ENCODE peak calls at places on chromosomes 6 and 20, in ten cellular contexts. One of them, this sample, is unnamed.

GRCh38 chr20:48631114-48632016 is 196.4 kb downstream of the PREX1 start:
- DNase-seq in cardiac muscle cell: peak; percentile 36
- DNase-seq in coronary artery: no peak
- DNase-seq in IMR-90: peak; percentile 24
- DNase-seq in stomach: no peak
- DNase-seq in endothelial cell: no peak
- DNase-seq in progenitor cell of endocrine pancreas: no peak
- DNase-seq in lower lobe of right lung: no peak
- DNase-seq in A549: no peak
- DNase-seq in mammary epithelial cell: no peak
- DNase-seq in this sample: no peak

GRCh38 chr6:157253017-157253416 is 70.3 kb downstream of the TMEM242 start:
- DNase-seq in cardiac muscle cell: no peak
- DNase-seq in coronary artery: no peak
- DNase-seq in IMR-90: no peak
- DNase-seq in stomach: peak; percentile 55
- DNase-seq in endothelial cell: no peak
- DNase-seq in progenitor cell of endocrine pancreas: no peak
- DNase-seq in lower lobe of right lung: no peak
- DNase-seq in A549: no peak
- DNase-seq in mammary epithelial cell: no peak
- DNase-seq in this sample: peak; percentile 31

GRCh38 chr20:3721912-3722311 is 9.5 kb upstream of the SIGLEC1 start:
- DNase-seq in cardiac muscle cell: no peak
- DNase-seq in coronary artery: no peak
- DNase-seq in IMR-90: peak; percentile 18
- DNase-seq in stomach: no peak
- DNase-seq in endothelial cell: no peak
- DNase-seq in progenitor cell of endocrine pancreas: no peak
- DNase-seq in lower lobe of right lung: no peak
- DNase-seq in A549: no peak
- DNase-seq in mammary epithelial cell: no peak
- DNase-seq in this sample: no peak

GRCh38 chr6:4135665-4136353 is 434 bp upstream of the ECI2 start:
- DNase-seq in cardiac muscle cell: peak; percentile 98
- DNase-seq in coronary artery: peak; percentile 99
- DNase-seq in IMR-90: peak; percentile 90
- DNase-seq in stomach: peak; percentile 96
- DNase-seq in endothelial cell: peak; percentile 94
- DNase-seq in progenitor cell of endocrine pancreas: peak; percentile 92
- DNase-seq in lower lobe of right lung: peak; percentile 98
- DNase-seq in A549: peak; percentile 90
- DNase-seq in mammary epithelial cell: peak; percentile 82
- DNase-seq in this sample: peak; percentile 84

GRCh38 chr6:33215761-33216649 is 7.7 kb downstream of the RING1 start:
- DNase-seq in cardiac muscle cell: no peak
- DNase-seq in coronary artery: no peak
- DNase-seq in IMR-90: no peak
- DNase-seq in stomach: no peak
- DNase-seq in endothelial cell: no peak
- DNase-seq in progenitor cell of endocrine pancreas: no peak
- DNase-seq in lower lobe of right lung: no peak
- DNase-seq in A549: no peak
- DNase-seq in mammary epithelial cell: no peak
- DNase-seq in this sample: no peak

GRCh38 chr6:147738089-147738488 is 229.6 kb downstream of the SAMD5 start:
- DNase-seq in cardiac muscle cell: no peak
- DNase-seq in coronary artery: no peak
- DNase-seq in IMR-90: no peak
- DNase-seq in stomach: no peak
- DNase-seq in endothelial cell: no peak
- DNase-seq in progenitor cell of endocrine pancreas: no peak
- DNase-seq in lower lobe of right lung: no peak
- DNase-seq in A549: no peak
- DNase-seq in mammary epithelial cell: peak; percentile 3
- DNase-seq in this sample: no peak

GRCh38 chr6:69719602-69720193 is 77.1 kb downstream of the LMBRD1 start:
- DNase-seq in cardiac muscle cell: peak; percentile 47
- DNase-seq in coronary artery: no peak
- DNase-seq in IMR-90: peak; percentile 37
- DNase-seq in stomach: no peak
- DNase-seq in endothelial cell: no peak
- DNase-seq in progenitor cell of endocrine pancreas: no peak
- DNase-seq in lower lobe of right lung: no peak
- DNase-seq in A549: peak; percentile 19
- DNase-seq in mammary epithelial cell: peak; percentile 14
- DNase-seq in this sample: peak; percentile 41

GRCh38 chr20:43755851-43756250 is 29.0 kb upstream of the GTSF1L start:
- DNase-seq in cardiac muscle cell: peak; percentile 64
- DNase-seq in coronary artery: no peak
- DNase-seq in IMR-90: peak; percentile 74
- DNase-seq in stomach: no peak
- DNase-seq in endothelial cell: no peak
- DNase-seq in progenitor cell of endocrine pancreas: no peak
- DNase-seq in lower lobe of right lung: no peak
- DNase-seq in A549: no peak
- DNase-seq in mammary epithelial cell: no peak
- DNase-seq in this sample: no peak

GRCh38 chr6:40342674-40343230 is 244.4 kb downstream of the LRFN2 start:
- DNase-seq in cardiac muscle cell: no peak
- DNase-seq in coronary artery: peak; percentile 36
- DNase-seq in IMR-90: no peak
- DNase-seq in stomach: peak; percentile 20
- DNase-seq in endothelial cell: no peak
- DNase-seq in progenitor cell of endocrine pancreas: no peak
- DNase-seq in lower lobe of right lung: no peak
- DNase-seq in A549: no peak
- DNase-seq in mammary epithelial cell: no peak
- DNase-seq in this sample: no peak

GRCh38 chr6:144320746-144321145 is 35.6 kb downstream of the UTRN start:
- DNase-seq in cardiac muscle cell: no peak
- DNase-seq in coronary artery: no peak
- DNase-seq in IMR-90: no peak
- DNase-seq in stomach: no peak
- DNase-seq in endothelial cell: no peak
- DNase-seq in progenitor cell of endocrine pancreas: no peak
- DNase-seq in lower lobe of right lung: no peak
- DNase-seq in A549: no peak
- DNase-seq in mammary epithelial cell: no peak
- DNase-seq in this sample: no peak

GRCh38 chr6:39508513-39508912 is 186.0 kb upstream of the KCNK16 start:
- DNase-seq in cardiac muscle cell: no peak
- DNase-seq in coronary artery: no peak
- DNase-seq in IMR-90: no peak
- DNase-seq in stomach: no peak
- DNase-seq in endothelial cell: no peak
- DNase-seq in progenitor cell of endocrine pancreas: no peak
- DNase-seq in lower lobe of right lung: no peak
- DNase-seq in A549: no peak
- DNase-seq in mammary epithelial cell: no peak
- DNase-seq in this sample: no peak

DNA sequence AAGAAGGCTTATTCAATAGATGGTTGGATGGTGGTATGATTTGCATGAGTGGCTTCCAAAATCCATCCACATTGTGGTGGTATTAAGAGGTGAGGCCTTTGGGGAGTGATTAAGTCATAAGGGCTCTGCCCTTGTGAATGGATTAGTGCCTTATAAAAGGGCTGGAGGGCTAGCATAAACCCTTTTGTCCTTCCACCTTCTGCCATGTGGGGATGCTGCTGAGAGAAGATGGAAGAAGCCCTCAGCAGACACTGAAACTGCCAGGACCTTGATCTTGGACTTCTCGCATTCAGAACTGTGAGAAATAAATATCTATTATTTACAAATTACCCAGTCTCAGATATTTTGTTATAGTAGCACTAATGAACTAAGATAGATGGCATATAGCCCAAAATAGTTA is 27.8 kb upstream of the SRPK1 start:
- DNase-seq in cardiac muscle cell: peak; percentile 49
- DNase-seq in coronary artery: no peak
- DNase-seq in IMR-90: peak; percentile 12
- DNase-seq in stomach: no peak
- DNase-seq in endothelial cell: peak; percentile 16
- DNase-seq in progenitor cell of endocrine pancreas: no peak
- DNase-seq in lower lobe of right lung: no peak
- DNase-seq in A549: peak; percentile 38
- DNase-seq in mammary epithelial cell: no peak
- DNase-seq in this sample: no peak
- TF ChIP-seq CTCF in cardiac muscle cell: peak; percentile 53
- TF ChIP-seq CTCF in coronary artery: no peak
- TF ChIP-seq CTCF in IMR-90: no peak
- TF ChIP-seq CTCF in stomach: no peak
- TF ChIP-seq CTCF in endothelial cell: no peak
- TF ChIP-seq CTCF in progenitor cell of endocrine pancreas: peak; percentile 11
- TF ChIP-seq CTCF in lower lobe of right lung: no peak
- TF ChIP-seq CTCF in A549: no peak
- TF ChIP-seq CTCF in mammary epithelial cell: no peak
- TF ChIP-seq CTCF in this sample: no peak

GRCh38 chr20:4916991-4917881 is 84.1 kb downstream of the SLC23A2 start:
- DNase-seq in cardiac muscle cell: peak; percentile 16
- DNase-seq in coronary artery: peak; percentile 75
- DNase-seq in IMR-90: peak; percentile 10
- DNase-seq in stomach: peak; percentile 42
- DNase-seq in endothelial cell: no peak
- DNase-seq in progenitor cell of endocrine pancreas: no peak
- DNase-seq in lower lobe of right lung: peak; percentile 56
- DNase-seq in A549: peak; percentile 58
- DNase-seq in mammary epithelial cell: peak; percentile 58
- DNase-seq in this sample: no peak
- TF ChIP-seq CTCF in cardiac muscle cell: no peak
- TF ChIP-seq CTCF in coronary artery: peak; percentile 15
- TF ChIP-seq CTCF in IMR-90: no peak
- TF ChIP-seq CTCF in stomach: no peak
- TF ChIP-seq CTCF in endothelial cell: no peak
- TF ChIP-seq CTCF in progenitor cell of endocrine pancreas: no peak
- TF ChIP-seq CTCF in lower lobe of right lung: no peak
- TF ChIP-seq CTCF in A549: no peak
- TF ChIP-seq CTCF in mammary epithelial cell: no peak
- TF ChIP-seq CTCF in this sample: no peak

GRCh38 chr6:7136859-7137334 is 29.1 kb downstream of the RREB1 start:
- DNase-seq in cardiac muscle cell: no peak
- DNase-seq in coronary artery: no peak
- DNase-seq in IMR-90: no peak
- DNase-seq in stomach: no peak
- DNase-seq in endothelial cell: no peak
- DNase-seq in progenitor cell of endocrine pancreas: no peak
- DNase-seq in lower lobe of right lung: no peak
- DNase-seq in A549: no peak
- DNase-seq in mammary epithelial cell: no peak
- DNase-seq in this sample: no peak

GRCh38 chr6:7138921-7139358 is 31.2 kb downstream of the RREB1 start:
- DNase-seq in cardiac muscle cell: no peak
- DNase-seq in coronary artery: no peak
- DNase-seq in IMR-90: no peak
- DNase-seq in stomach: peak; percentile 70
- DNase-seq in endothelial cell: peak; percentile 14
- DNase-seq in progenitor cell of endocrine pancreas: peak; percentile 27
- DNase-seq in lower lobe of right lung: peak; percentile 65
- DNase-seq in A549: peak; percentile 66
- DNase-seq in mammary epithelial cell: peak; percentile 49
- DNase-seq in this sample: peak; percentile 75

GRCh38 chr6:7139835-7140470 is 32.2 kb downstream of the RREB1 start:
- DNase-seq in cardiac muscle cell: no peak
- DNase-seq in coronary artery: no peak
- DNase-seq in IMR-90: no peak
- DNase-seq in stomach: no peak
- DNase-seq in endothelial cell: no peak
- DNase-seq in progenitor cell of endocrine pancreas: no peak
- DNase-seq in lower lobe of right lung: no peak
- DNase-seq in A549: no peak
- DNase-seq in mammary epithelial cell: no peak
- DNase-seq in this sample: no peak

GRCh38 chr6:7137335-7138106 is 29.8 kb downstream of the RREB1 start:
- DNase-seq in cardiac muscle cell: peak; percentile 57
- DNase-seq in coronary artery: no peak
- DNase-seq in IMR-90: peak; percentile 77
- DNase-seq in stomach: no peak
- DNase-seq in endothelial cell: no peak
- DNase-seq in progenitor cell of endocrine pancreas: no peak
- DNase-seq in lower lobe of right lung: no peak
- DNase-seq in A549: peak; percentile 40
- DNase-seq in mammary epithelial cell: peak; percentile 61
- DNase-seq in this sample: no peak

GRCh38 chr6:7138111-7138510 is 30.4 kb downstream of the RREB1 start:
- DNase-seq in cardiac muscle cell: no peak
- DNase-seq in coronary artery: no peak
- DNase-seq in IMR-90: no peak
- DNase-seq in stomach: no peak
- DNase-seq in endothelial cell: no peak
- DNase-seq in progenitor cell of endocrine pancreas: no peak
- DNase-seq in lower lobe of right lung: no peak
- DNase-seq in A549: no peak
- DNase-seq in mammary epithelial cell: no peak
- DNase-seq in this sample: no peak
- TF ChIP-seq CTCF in cardiac muscle cell: no peak
- TF ChIP-seq CTCF in coronary artery: no peak
- TF ChIP-seq CTCF in IMR-90: no peak
- TF ChIP-seq CTCF in stomach: no peak
- TF ChIP-seq CTCF in endothelial cell: no peak
- TF ChIP-seq CTCF in progenitor cell of endocrine pancreas: no peak
- TF ChIP-seq CTCF in lower lobe of right lung: no peak
- TF ChIP-seq CTCF in A549: no peak
- TF ChIP-seq CTCF in mammary epithelial cell: no peak
- TF ChIP-seq CTCF in this sample: no peak

GRCh38 chr20:1535420-1536175 is 21.9 kb downstream of the SIRPD start:
- DNase-seq in cardiac muscle cell: no peak
- DNase-seq in coronary artery: no peak
- DNase-seq in IMR-90: no peak
- DNase-seq in stomach: no peak
- DNase-seq in endothelial cell: no peak
- DNase-seq in progenitor cell of endocrine pancreas: no peak
- DNase-seq in lower lobe of right lung: peak; percentile 58
- DNase-seq in A549: no peak
- DNase-seq in mammary epithelial cell: no peak
- DNase-seq in this sample: no peak

GRCh38 chr20:1528811-1529210 is 28.7 kb downstream of the SIRPD start:
- DNase-seq in cardiac muscle cell: peak; percentile 30
- DNase-seq in coronary artery: no peak
- DNase-seq in IMR-90: peak; percentile 8
- DNase-seq in stomach: no peak
- DNase-seq in endothelial cell: no peak
- DNase-seq in progenitor cell of endocrine pancreas: no peak
- DNase-seq in lower lobe of right lung: no peak
- DNase-seq in A549: no peak
- DNase-seq in mammary epithelial cell: peak; percentile 60
- DNase-seq in this sample: no peak

GRCh38 chr20:1536893-1537730 is 20.4 kb downstream of the SIRPD start:
- DNase-seq in cardiac muscle cell: no peak
- DNase-seq in coronary artery: no peak
- DNase-seq in IMR-90: no peak
- DNase-seq in stomach: no peak
- DNase-seq in endothelial cell: no peak
- DNase-seq in progenitor cell of endocrine pancreas: no peak
- DNase-seq in lower lobe of right lung: peak; percentile 50
- DNase-seq in A549: no peak
- DNase-seq in mammary epithelial cell: no peak
- DNase-seq in this sample: no peak

GRCh38 chr20:1537731-1538058 is 19.8 kb downstream of the SIRPD start:
- DNase-seq in cardiac muscle cell: no peak
- DNase-seq in coronary artery: no peak
- DNase-seq in IMR-90: no peak
- DNase-seq in stomach: no peak
- DNase-seq in endothelial cell: no peak
- DNase-seq in progenitor cell of endocrine pancreas: no peak
- DNase-seq in lower lobe of right lung: peak; percentile 79
- DNase-seq in A549: no peak
- DNase-seq in mammary epithelial cell: no peak
- DNase-seq in this sample: no peak

GRCh38 chr20:1533059-1533458 is 24.4 kb downstream of the SIRPD start:
- DNase-seq in cardiac muscle cell: no peak
- DNase-seq in coronary artery: no peak
- DNase-seq in IMR-90: no peak
- DNase-seq in stomach: no peak
- DNase-seq in endothelial cell: no peak
- DNase-seq in progenitor cell of endocrine pancreas: no peak
- DNase-seq in lower lobe of right lung: no peak
- DNase-seq in A549: peak; percentile 16
- DNase-seq in mammary epithelial cell: no peak
- DNase-seq in this sample: no peak
- TF ChIP-seq CTCF in cardiac muscle cell: no peak
- TF ChIP-seq CTCF in coronary artery: no peak
- TF ChIP-seq CTCF in IMR-90: no peak
- TF ChIP-seq CTCF in stomach: no peak
- TF ChIP-seq CTCF in endothelial cell: no peak
- TF ChIP-seq CTCF in progenitor cell of endocrine pancreas: no peak
- TF ChIP-seq CTCF in lower lobe of right lung: no peak
- TF ChIP-seq CTCF in A549: peak; percentile 7
- TF ChIP-seq CTCF in mammary epithelial cell: no peak
- TF ChIP-seq CTCF in this sample: no peak

This sample was measured in Calu3.